ENCODE peak calls at places on chromosomes 6 and 20, in four cellular contexts. One of them, this sample, is unnamed.

GRCh38 chr20:22418738-22419137 is 165.6 kb downstream of the FOXA2 start:
- DNase-seq in Calu3: no peak
- DNase-seq in heart left ventricle: no peak
- DNase-seq in nephron progenitor cell: no peak
- DNase-seq in this sample: no peak

GRCh38 chr6:7230327-7230691 is 82.7 kb downstream of the SSR1 start:
- DNase-seq in Calu3: no peak
- DNase-seq in heart left ventricle: no peak
- DNase-seq in nephron progenitor cell: no peak
- DNase-seq in this sample: no peak

GRCh38 chr20:55415567-55416142 is 589.7 kb downstream of the CBLN4 start:
- DNase-seq in Calu3: no peak
- DNase-seq in heart left ventricle: no peak
- DNase-seq in nephron progenitor cell: no peak
- DNase-seq in this sample: no peak

GRCh38 chr6:37637562-37638413 is 59.9 kb downstream of the MDGA1 start:
- DNase-seq in Calu3: no peak
- DNase-seq in heart left ventricle: no peak
- DNase-seq in nephron progenitor cell: no peak
- DNase-seq in this sample: no peak

GRCh38 chr6:125812394-125813231 is 21.9 kb downstream of the NCOA7 start:
- DNase-seq in Calu3: no peak
- DNase-seq in heart left ventricle: no peak
- DNase-seq in nephron progenitor cell: no peak
- DNase-seq in this sample: no peak

GRCh38 chr6:128333581-128334223 is 186.7 kb downstream of the PTPRK start:
- DNase-seq in Calu3: no peak
- DNase-seq in heart left ventricle: no peak
- DNase-seq in nephron progenitor cell: no peak
- DNase-seq in this sample: no peak

GRCh38 chr20:10611357-10611756 is 62.4 kb downstream of the JAG1 start:
- DNase-seq in Calu3: peak; percentile 14
- DNase-seq in heart left ventricle: peak; percentile 72
- DNase-seq in nephron progenitor cell: peak; percentile 49
- DNase-seq in this sample: no peak

GRCh38 chr6:53055873-53056272 is 9.3 kb upstream of the FBXO9 start:
- DNase-seq in Calu3: no peak
- DNase-seq in heart left ventricle: no peak
- DNase-seq in nephron progenitor cell: no peak
- DNase-seq in this sample: no peak

GRCh38 chr20:24705486-24705885 is 236.1 kb downstream of the SYNDIG1 start:
- DNase-seq in Calu3: no peak
- DNase-seq in heart left ventricle: no peak
- DNase-seq in nephron progenitor cell: no peak
- DNase-seq in this sample: no peak

GRCh38 chr20:52236292-52236691 is 44.7 kb upstream of the ZFP64 start:
- DNase-seq in Calu3: no peak
- DNase-seq in heart left ventricle: no peak
- DNase-seq in nephron progenitor cell: no peak
- DNase-seq in this sample: no peak

GRCh38 chr6:52576392-52577021 is 353 bp downstream of the TRAM2 start:
- DNase-seq in Calu3: peak; percentile 70
- DNase-seq in heart left ventricle: peak; percentile 61
- DNase-seq in nephron progenitor cell: no peak
- DNase-seq in this sample: peak; percentile 52

GRCh38 chr6:6593876-6594275 is 5.4 kb downstream of the LY86 start:
- DNase-seq in Calu3: no peak
- DNase-seq in heart left ventricle: no peak
- DNase-seq in nephron progenitor cell: no peak
- DNase-seq in this sample: no peak

GRCh38 chr20:35883341-35883777 is 70.9 kb downstream of the SCAND1 start:
- DNase-seq in Calu3: no peak
- DNase-seq in heart left ventricle: no peak
- DNase-seq in nephron progenitor cell: peak; percentile 49
- DNase-seq in this sample: no peak

GRCh38 chr6:71082033-71082620 is 125.3 kb upstream of the B3GAT2 start:
- DNase-seq in Calu3: no peak
- DNase-seq in heart left ventricle: no peak
- DNase-seq in nephron progenitor cell: no peak
- DNase-seq in this sample: no peak

GRCh38 chr6:7201732-7202541 is 94.2 kb downstream of the RREB1 start:
- DNase-seq in Calu3: no peak
- DNase-seq in heart left ventricle: peak; percentile 77
- DNase-seq in nephron progenitor cell: no peak
- DNase-seq in this sample: no peak

GRCh38 chr6:56863366-56863765 is 91.5 kb upstream of the BEND6 start:
- DNase-seq in Calu3: peak; percentile 30
- DNase-seq in heart left ventricle: no peak
- DNase-seq in nephron progenitor cell: no peak
- DNase-seq in this sample: no peak

GRCh38 chr6:128069180-128069579 is 168.3 kb upstream of the THEMIS start:
- DNase-seq in Calu3: no peak
- DNase-seq in heart left ventricle: no peak
- DNase-seq in nephron progenitor cell: no peak
- DNase-seq in this sample: no peak

GRCh38 chr6:111764238-111765182 is 108.7 kb downstream of the FYN start:
- DNase-seq in Calu3: no peak
- DNase-seq in heart left ventricle: no peak
- DNase-seq in nephron progenitor cell: peak; percentile 12
- DNase-seq in this sample: no peak

GRCh38 chr6:139590206-139590605 is 215.8 kb upstream of the CITED2 start:
- DNase-seq in Calu3: peak; percentile 44
- DNase-seq in heart left ventricle: no peak
- DNase-seq in nephron progenitor cell: no peak
- DNase-seq in this sample: no peak

GRCh38 chr6:38144365-38144764 is 324.8 kb downstream of the ZFAND3 start:
- DNase-seq in Calu3: no peak
- DNase-seq in heart left ventricle: no peak
- DNase-seq in nephron progenitor cell: no peak
- DNase-seq in this sample: no peak

GRCh38 chr6:33297956-33298772 is 578 bp downstream of the RGL2 start:
- DNase-seq in Calu3: peak; percentile 87
- DNase-seq in heart left ventricle: peak; percentile 71
- DNase-seq in nephron progenitor cell: peak; percentile 63
- DNase-seq in this sample: no peak

GRCh38 chr6:26233608-26234420 is 131.2 kb upstream of the BTN3A2 start:
- DNase-seq in Calu3: peak; percentile 69
- DNase-seq in heart left ventricle: no peak
- DNase-seq in nephron progenitor cell: no peak
- DNase-seq in this sample: no peak

GRCh38 chr20:56515657-56516381 is 8.7 kb upstream of the FAM209A start:
- DNase-seq in Calu3: no peak
- DNase-seq in heart left ventricle: no peak
- DNase-seq in nephron progenitor cell: no peak
- DNase-seq in this sample: no peak

GRCh38 chr20:16518068-16518783 is 55.0 kb downstream of the KIF16B start:
- DNase-seq in Calu3: peak; percentile 16
- DNase-seq in heart left ventricle: no peak
- DNase-seq in nephron progenitor cell: peak; percentile 43
- DNase-seq in this sample: no peak

GRCh38 chr6:49646942-49647341 is 10.3 kb upstream of the RHAG start:
- DNase-seq in Calu3: no peak
- DNase-seq in heart left ventricle: no peak
- DNase-seq in nephron progenitor cell: no peak
- DNase-seq in this sample: no peak

GRCh38 chr6:52089758-52090348 is 2.4 kb upstream of the PKHD1 start:
- DNase-seq in Calu3: no peak
- DNase-seq in heart left ventricle: no peak
- DNase-seq in nephron progenitor cell: no peak
- DNase-seq in this sample: no peak

GRCh38 chr20:40361916-40362315 is 327.1 kb downstream of the MAFB start:
- DNase-seq in Calu3: no peak
- DNase-seq in heart left ventricle: no peak
- DNase-seq in nephron progenitor cell: no peak
- DNase-seq in this sample: no peak
- TF ChIP-seq CTCF in Calu3: no peak
- TF ChIP-seq CTCF in heart left ventricle: no peak
- TF ChIP-seq CTCF in nephron progenitor cell: no peak
- TF ChIP-seq CTCF in this sample: no peak

DNA sequence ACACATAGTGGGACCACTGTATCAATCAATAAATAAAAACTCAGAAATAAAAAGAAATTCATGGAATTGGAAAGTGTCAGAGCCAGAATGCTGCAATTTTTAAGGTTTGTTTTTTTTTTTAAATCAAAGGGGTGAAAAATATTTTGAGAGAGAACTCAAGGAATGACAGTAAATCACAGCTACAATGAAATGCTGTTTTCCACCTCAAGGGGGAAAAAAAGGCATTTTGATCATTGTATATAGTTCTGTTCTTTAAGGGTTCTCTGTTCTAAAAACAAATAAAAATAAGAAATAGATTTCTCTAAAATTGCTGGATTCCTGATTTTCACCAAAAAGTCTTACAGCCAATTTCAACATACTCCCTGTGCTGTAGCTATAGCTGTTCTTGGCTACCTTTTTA is 24.5 kb downstream of the FAXC start:
- DNase-seq in Calu3: no peak
- DNase-seq in heart left ventricle: no peak
- DNase-seq in nephron progenitor cell: no peak
- DNase-seq in this sample: no peak
- TF ChIP-seq CTCF in Calu3: no peak
- TF ChIP-seq CTCF in heart left ventricle: no peak
- TF ChIP-seq CTCF in nephron progenitor cell: no peak
- TF ChIP-seq CTCF in this sample: peak; percentile 17

GRCh38 chr6:17707371-17707651 is 586 bp upstream of the NUP153 start:
- DNase-seq in Calu3: no peak
- DNase-seq in heart left ventricle: no peak
- DNase-seq in nephron progenitor cell: no peak
- DNase-seq in this sample: no peak
- TF ChIP-seq CTCF in Calu3: no peak
- TF ChIP-seq CTCF in heart left ventricle: no peak
- TF ChIP-seq CTCF in nephron progenitor cell: no peak
- TF ChIP-seq CTCF in this sample: no peak

DNA sequence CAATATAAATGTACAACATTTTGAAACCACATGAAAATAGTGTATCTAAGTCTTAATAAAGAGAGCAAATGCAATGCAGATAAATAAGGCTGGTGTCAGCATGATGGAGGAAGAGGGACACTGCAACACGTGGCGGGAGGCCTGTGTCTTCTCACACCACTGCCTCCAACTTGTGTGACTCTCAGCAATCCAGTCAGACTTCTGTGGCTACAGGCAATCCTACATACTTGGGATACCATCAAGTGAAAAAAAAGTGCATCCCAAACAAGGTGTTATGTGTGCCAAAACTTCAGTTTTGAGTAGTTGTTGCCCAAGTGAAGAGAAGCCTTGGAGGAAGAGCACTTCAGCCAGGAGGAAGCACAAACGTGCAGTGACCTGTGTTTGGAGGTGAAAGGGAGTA is 68.6 kb downstream of the PKIB start:
- DNase-seq in Calu3: no peak
- DNase-seq in heart left ventricle: no peak
- DNase-seq in nephron progenitor cell: no peak
- DNase-seq in this sample: no peak
- TF ChIP-seq CTCF in Calu3: no peak
- TF ChIP-seq CTCF in heart left ventricle: no peak
- TF ChIP-seq CTCF in nephron progenitor cell: no peak
- TF ChIP-seq CTCF in this sample: no peak

GRCh38 chr6:156102129-156102528 is 646.5 kb upstream of the NOX3 start:
- DNase-seq in Calu3: peak; percentile 10
- DNase-seq in heart left ventricle: no peak
- DNase-seq in nephron progenitor cell: no peak
- DNase-seq in this sample: no peak
- TF ChIP-seq CTCF in Calu3: no peak
- TF ChIP-seq CTCF in heart left ventricle: no peak
- TF ChIP-seq CTCF in nephron progenitor cell: peak; percentile 11
- TF ChIP-seq CTCF in this sample: peak; percentile 28

GRCh38 chr6:82785206-82785605 is 280.4 kb downstream of the UBE3D start:
- DNase-seq in Calu3: no peak
- DNase-seq in heart left ventricle: no peak
- DNase-seq in nephron progenitor cell: no peak
- DNase-seq in this sample: no peak

GRCh38 chr6:82786251-82786650 is 279.4 kb downstream of the UBE3D start:
- DNase-seq in Calu3: no peak
- DNase-seq in heart left ventricle: no peak
- DNase-seq in nephron progenitor cell: peak; percentile 7
- DNase-seq in this sample: no peak

GRCh38 chr6:82781805-82782204 is 283.8 kb downstream of the UBE3D start:
- DNase-seq in Calu3: no peak
- DNase-seq in heart left ventricle: no peak
- DNase-seq in nephron progenitor cell: no peak
- DNase-seq in this sample: no peak

GRCh38 chr6:82780334-82780733 is 285.3 kb downstream of the UBE3D start:
- DNase-seq in Calu3: no peak
- DNase-seq in heart left ventricle: no peak
- DNase-seq in nephron progenitor cell: no peak
- DNase-seq in this sample: no peak

DNA sequence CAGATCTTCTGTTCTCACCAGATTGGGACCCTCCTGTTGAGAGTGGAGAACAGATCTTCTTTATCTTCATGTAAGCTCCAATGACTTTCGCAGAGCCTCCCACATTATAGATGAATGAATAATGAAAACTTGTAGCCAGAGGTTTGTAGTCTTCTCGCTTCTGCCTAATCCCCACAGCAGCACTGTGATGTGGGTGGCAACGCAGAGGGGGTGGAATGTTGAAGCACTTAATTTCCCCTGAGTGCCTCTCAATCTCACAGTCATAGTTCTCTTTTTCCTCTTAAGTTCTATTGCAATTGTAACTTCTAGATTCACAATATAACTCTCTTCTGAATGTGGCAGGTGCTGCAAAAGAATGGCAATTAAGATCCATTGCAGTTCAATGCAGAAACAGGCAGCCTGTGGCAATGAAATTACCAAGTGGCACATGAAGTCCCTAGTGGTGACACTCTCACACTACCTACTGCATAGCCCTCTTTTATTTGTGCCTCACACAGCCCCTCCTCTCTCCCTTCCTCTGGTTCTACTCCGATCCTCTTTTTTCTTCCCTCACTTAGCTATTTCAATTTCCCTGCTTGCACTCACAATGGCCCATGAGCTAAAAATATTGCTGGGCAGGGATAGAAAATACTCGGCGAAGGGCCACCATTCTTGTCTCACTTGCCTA is 281.9 kb downstream of the UBE3D start:
- DNase-seq in Calu3: no peak
- DNase-seq in heart left ventricle: no peak
- DNase-seq in nephron progenitor cell: peak; percentile 5
- DNase-seq in this sample: no peak
- TF ChIP-seq CTCF in Calu3: no peak
- TF ChIP-seq CTCF in heart left ventricle: no peak
- TF ChIP-seq CTCF in nephron progenitor cell: peak; percentile 51
- TF ChIP-seq CTCF in this sample: peak; percentile 62

GRCh38 chr20:258963-259362 is 1.4 kb downstream of the DEFB132 start:
- DNase-seq in Calu3: peak; percentile 14
- DNase-seq in heart left ventricle: no peak
- DNase-seq in nephron progenitor cell: no peak
- DNase-seq in this sample: no peak
- TF ChIP-seq CTCF in Calu3: no peak
- TF ChIP-seq CTCF in heart left ventricle: no peak
- TF ChIP-seq CTCF in nephron progenitor cell: no peak
- TF ChIP-seq CTCF in this sample: no peak